ENCODE peak calls at places on chromosome X, in four cellular contexts. One of them, this sample, is unnamed.
A peak's percentile ranks its signal among the peaks of the same experiment; 100 is the strongest.

GRCh38 chrX:10099411-10099810 is 57.4 kb upstream of the CLCN4 start:
- DNase-seq in A549: no peak
- DNase-seq in K562: no peak
- DNase-seq in HepG2: no peak
- DNase-seq in this sample: no peak

GRCh38 chrX:143854006-143854405 is 29.9 kb upstream of the UBE2NL start:
- DNase-seq in A549: no peak
- DNase-seq in K562: no peak
- DNase-seq in HepG2: no peak
- DNase-seq in this sample: no peak

GRCh38 chrX:127038065-127038464 is 218.5 kb downstream of the PRR32 start:
- DNase-seq in A549: peak; percentile 0
- DNase-seq in K562: no peak
- DNase-seq in HepG2: no peak
- DNase-seq in this sample: no peak

GRCh38 chrX:68677998-68678397 is 30.5 kb downstream of the STARD8 start:
- DNase-seq in A549: no peak
- DNase-seq in K562: no peak
- DNase-seq in HepG2: no peak
- DNase-seq in this sample: no peak

GRCh38 chrX:15146515-15146914 is 123.4 kb downstream of the ASB9 start:
- DNase-seq in A549: peak; percentile 2
- DNase-seq in K562: peak; percentile 23
- DNase-seq in HepG2: no peak
- DNase-seq in this sample: peak; percentile 46

GRCh38 chrX:11864171-11864570 is 106.1 kb downstream of the MSL3 start:
- DNase-seq in A549: no peak
- DNase-seq in K562: no peak
- DNase-seq in HepG2: no peak
- DNase-seq in this sample: no peak

GRCh38 chrX:134753185-134754008 is 95.1 kb upstream of the PLAC1 start:
- DNase-seq in A549: peak; percentile 74
- DNase-seq in K562: no peak
- DNase-seq in HepG2: peak; percentile 1
- DNase-seq in this sample: no peak

GRCh38 chrX:634306-634958 is 3.8 kb downstream of the SHOX start:
- DNase-seq in A549: no peak
- DNase-seq in K562: no peak
- DNase-seq in HepG2: no peak
- DNase-seq in this sample: peak; percentile 46

GRCh38 chrX:115226929-115227328 is 7.0 kb downstream of the LRCH2 start:
- DNase-seq in A549: peak; percentile 51
- DNase-seq in K562: no peak
- DNase-seq in HepG2: peak; percentile 33
- DNase-seq in this sample: peak; percentile 13

GRCh38 chrX:24479924-24480722 is 15.0 kb downstream of the PDK3 start:
- DNase-seq in A549: no peak
- DNase-seq in K562: no peak
- DNase-seq in HepG2: no peak
- DNase-seq in this sample: no peak

GRCh38 chrX:16125520-16126149 is 2.3 kb downstream of the GRPR start:
- DNase-seq in A549: no peak
- DNase-seq in K562: no peak
- DNase-seq in HepG2: no peak
- DNase-seq in this sample: no peak

GRCh38 chrX:73817381-73818199 is 254.6 kb downstream of the CHIC1 start:
- DNase-seq in A549: no peak
- DNase-seq in K562: no peak
- DNase-seq in HepG2: no peak
- DNase-seq in this sample: no peak

GRCh38 chrX:136386821-136387220 is 86.1 kb downstream of the ADGRG4 start:
- DNase-seq in A549: no peak
- DNase-seq in K562: no peak
- DNase-seq in HepG2: no peak
- DNase-seq in this sample: no peak

GRCh38 chrX:41029332-41029731 is 55.9 kb upstream of the USP9X start:
- DNase-seq in A549: peak; percentile 89
- DNase-seq in K562: no peak
- DNase-seq in HepG2: peak; percentile 27
- DNase-seq in this sample: no peak

GRCh38 chrX:119145241-119145653 is 17.6 kb upstream of the KIAA1210 start:
- DNase-seq in A549: peak; percentile 37
- DNase-seq in K562: no peak
- DNase-seq in HepG2: no peak
- DNase-seq in this sample: peak; percentile 24

GRCh38 chrX:134886201-134886600 is 104.6 kb upstream of the SMIM10 start:
- DNase-seq in A549: peak; percentile 20
- DNase-seq in K562: no peak
- DNase-seq in HepG2: peak; percentile 29
- DNase-seq in this sample: no peak

GRCh38 chrX:11722304-11722703 is 35.7 kb upstream of the MSL3 start:
- DNase-seq in A549: no peak
- DNase-seq in K562: no peak
- DNase-seq in HepG2: no peak
- DNase-seq in this sample: no peak

GRCh38 chrX:19443886-19444530 is 71.3 kb downstream of the MAP3K15 start:
- DNase-seq in A549: no peak
- DNase-seq in K562: no peak
- DNase-seq in HepG2: no peak
- DNase-seq in this sample: no peak

GRCh38 chrX:69119122-69119521 is 46.1 kb downstream of the PJA1 start:
- DNase-seq in A549: no peak
- DNase-seq in K562: no peak
- DNase-seq in HepG2: no peak
- DNase-seq in this sample: peak; percentile 23

GRCh38 chrX:44342866-44343265 is 606 bp downstream of the EFHC2 start:
- DNase-seq in A549: no peak
- DNase-seq in K562: no peak
- DNase-seq in HepG2: no peak
- DNase-seq in this sample: no peak

GRCh38 chrX:133151320-133151719 is 54.4 kb upstream of the USP26 start:
- DNase-seq in A549: peak; percentile 0
- DNase-seq in K562: no peak
- DNase-seq in HepG2: peak; percentile 8
- DNase-seq in this sample: no peak

GRCh38 chrX:46759645-46759974 is 692 bp upstream of the SLC9A7 start:
- DNase-seq in A549: no peak
- DNase-seq in K562: no peak
- DNase-seq in HepG2: no peak
- DNase-seq in this sample: no peak

GRCh38 chrX:19174401-19175025 is 52.2 kb upstream of the ADGRG2 start:
- DNase-seq in A549: peak; percentile 81
- DNase-seq in K562: no peak
- DNase-seq in HepG2: no peak
- DNase-seq in this sample: no peak

GRCh38 chrX:115679460-115679859 is 118.5 kb downstream of the PLS3 start:
- DNase-seq in A549: peak; percentile 36
- DNase-seq in K562: peak; percentile 5
- DNase-seq in HepG2: peak; percentile 5
- DNase-seq in this sample: no peak

GRCh38 chrX:110280954-110281353 is 36.9 kb downstream of the AMMECR1 start:
- DNase-seq in A549: no peak
- DNase-seq in K562: no peak
- DNase-seq in HepG2: no peak
- DNase-seq in this sample: no peak

GRCh38 chrX:129566081-129566480 is 26.0 kb downstream of the OCRL start:
- DNase-seq in A549: no peak
- DNase-seq in K562: no peak
- DNase-seq in HepG2: no peak
- DNase-seq in this sample: no peak

GRCh38 chrX:140250363-140250762 is 254.5 kb downstream of the SOX3 start:
- DNase-seq in A549: no peak
- DNase-seq in K562: no peak
- DNase-seq in HepG2: no peak
- DNase-seq in this sample: no peak

GRCh38 chrX:139933904-139934303 is 1.1 kb upstream of the ATP11C start:
- DNase-seq in A549: peak; percentile 7
- DNase-seq in K562: no peak
- DNase-seq in HepG2: peak; percentile 52
- DNase-seq in this sample: no peak

GRCh38 chrX:39998636-39999406 is 98.9 kb downstream of the BCOR start:
- DNase-seq in A549: no peak
- DNase-seq in K562: no peak
- DNase-seq in HepG2: no peak
- DNase-seq in this sample: no peak

GRCh38 chrX:131734621-131735020 is 190.7 kb downstream of the OR13H1 start:
- DNase-seq in A549: no peak
- DNase-seq in K562: no peak
- DNase-seq in HepG2: no peak
- DNase-seq in this sample: no peak

GRCh38 chrX:24494544-24495113 is 29.5 kb downstream of the PDK3 start:
- DNase-seq in A549: peak; percentile 74
- DNase-seq in K562: no peak
- DNase-seq in HepG2: peak; percentile 75
- DNase-seq in this sample: no peak

GRCh38 chrX:1385824-1386223 is 6.1 kb downstream of the SLC25A6 start:
- DNase-seq in A549: no peak
- DNase-seq in K562: peak; percentile 3
- DNase-seq in HepG2: no peak
- DNase-seq in this sample: peak; percentile 2

GRCh38 chrX:34810364-34810763 is 132.2 kb upstream of the FAM47B start:
- DNase-seq in A549: no peak
- DNase-seq in K562: no peak
- DNase-seq in HepG2: no peak
- DNase-seq in this sample: no peak
- TF ChIP-seq NR3C1 in A549: no peak
- TF ChIP-seq NR3C1 in K562: no peak
- TF ChIP-seq NR3C1 in HepG2: no peak
- TF ChIP-seq NR3C1 in this sample: no peak

DNA sequence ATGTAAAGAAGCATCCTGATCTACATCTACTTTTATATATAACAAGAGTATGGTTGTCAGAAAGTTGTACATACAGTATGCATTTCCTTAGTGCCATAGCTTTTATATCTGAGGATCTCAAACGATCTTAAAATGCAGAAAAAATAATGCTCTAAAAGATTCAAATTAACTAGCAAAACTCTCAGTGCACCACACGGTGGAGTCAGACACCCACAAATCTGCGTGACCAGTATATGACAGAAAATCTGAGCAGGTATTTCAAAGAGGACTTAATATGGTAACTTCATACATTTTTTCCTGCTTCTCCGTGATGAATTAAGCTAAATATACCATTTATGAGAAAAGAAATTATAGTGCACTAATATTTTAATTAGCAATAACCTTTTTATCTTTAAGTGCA is 803.0 kb downstream of the DMD start:
- DNase-seq in A549: peak; percentile 4
- DNase-seq in K562: no peak
- DNase-seq in HepG2: no peak
- DNase-seq in this sample: no peak
- TF ChIP-seq NR3C1 in A549: no peak
- TF ChIP-seq NR3C1 in K562: no peak
- TF ChIP-seq NR3C1 in HepG2: no peak
- TF ChIP-seq NR3C1 in this sample: no peak

GRCh38 chrX:150848914-150849365 is 49.5 kb downstream of the CD99L2 start:
- DNase-seq in A549: peak; percentile 97
- DNase-seq in K562: no peak
- DNase-seq in HepG2: peak; percentile 54
- DNase-seq in this sample: no peak
- TF ChIP-seq NR3C1 in A549: no peak
- TF ChIP-seq NR3C1 in K562: no peak
- TF ChIP-seq NR3C1 in HepG2: no peak
- TF ChIP-seq NR3C1 in this sample: no peak

GRCh38 chrX:49157194-49157593 is 5.4 kb upstream of the MAGIX start:
- DNase-seq in A549: no peak
- DNase-seq in K562: no peak
- DNase-seq in HepG2: no peak
- DNase-seq in this sample: no peak

GRCh38 chrX:49155900-49156837 is 6.4 kb upstream of the MAGIX start:
- DNase-seq in A549: peak; percentile 95
- DNase-seq in K562: peak; percentile 88
- DNase-seq in HepG2: no peak
- DNase-seq in this sample: peak; percentile 82

GRCh38 chrX:49153467-49153866 is 9.1 kb upstream of the MAGIX start:
- DNase-seq in A549: no peak
- DNase-seq in K562: no peak
- DNase-seq in HepG2: no peak
- DNase-seq in this sample: no peak

GRCh38 chrX:49160908-49161307 is 1.6 kb upstream of the MAGIX start:
- DNase-seq in A549: no peak
- DNase-seq in K562: no peak
- DNase-seq in HepG2: no peak
- DNase-seq in this sample: no peak

GRCh38 chrX:49155243-49155899 is 7.2 kb upstream of the MAGIX start:
- DNase-seq in A549: peak; percentile 88
- DNase-seq in K562: peak; percentile 63
- DNase-seq in HepG2: no peak
- DNase-seq in this sample: peak; percentile 56
- TF ChIP-seq NR3C1 in A549: no peak
- TF ChIP-seq NR3C1 in K562: no peak
- TF ChIP-seq NR3C1 in HepG2: no peak
- TF ChIP-seq NR3C1 in this sample: no peak

This sample was measured in WTC11.